ENCODE peak calls at places on chromosome 3, in five cellular contexts. E is GM23248, A is HCT116, Z is PC-3, P is GM12878. N is an unnamed sample.

GRCh38 chr3:36372534-36372935 is 7.8 kb upstream of the STAC start:
- DNase-seq in E (peak; percentile 53), Z (peak; percentile 59), P (no peak), A (no peak), N (no peak)

GRCh38 chr3:54733615-54734014 is 194.2 kb downstream of the LRTM1 start:
- DNase-seq in E (no peak), Z (no peak), A (no peak), P (no peak), N (no peak)

GRCh38 chr3:150911780-150912179 is 6.5 kb upstream of the MINDY4B start:
- DNase-seq in E (no peak), A (no peak), Z (no peak), P (no peak), N (no peak)

GRCh38 chr3:86951343-86951742 is 39.6 kb downstream of the VGLL3 start:
- DNase-seq in Z (peak; percentile 83), P (no peak), A (no peak), E (peak; percentile 89), N (no peak)

GRCh38 chr3:184334470-184335158 is 2.8 kb upstream of the FAM131A start:
- DNase-seq in Z (peak; percentile 95), P (no peak), A (no peak), E (peak; percentile 92), N (no peak)

GRCh38 chr3:24838533-24838932 is 343.9 kb upstream of the THRB start:
- DNase-seq in Z (no peak), A (no peak), P (no peak), E (no peak), N (no peak)

GRCh38 chr3:67650084-67650483 is 4.3 kb downstream of the SUCLG2 start:
- DNase-seq in A (no peak), Z (no peak), E (no peak), P (no peak), N (no peak)

GRCh38 chr3:168517514-168518071 is 421.9 kb upstream of the GOLIM4 start:
- DNase-seq in A (no peak), Z (peak; percentile 7), P (peak; percentile 41), E (no peak), N (no peak)

GRCh38 chr3:188720636-188721035 is 451.1 kb upstream of the TPRG1 start:
- DNase-seq in A (no peak), E (peak; percentile 79), Z (peak; percentile 43), P (no peak), N (no peak)

GRCh38 chr3:82475306-82475705 is 713.9 kb upstream of the GBE1 start:
- DNase-seq in A (no peak), P (no peak), E (no peak), Z (peak; percentile 82), N (no peak)

GRCh38 chr3:71916747-71917369 is 131.9 kb upstream of the PROK2 start:
- DNase-seq in A (no peak), E (peak; percentile 82), P (no peak), Z (no peak), N (no peak)

GRCh38 chr3:124386006-124386405 is 344.2 kb upstream of the UMPS start:
- DNase-seq in A (no peak), P (no peak), E (no peak), Z (no peak), N (peak; percentile 76)

GRCh38 chr3:177731644-177732268 is 534.5 kb upstream of the TBL1XR1 start:
- DNase-seq in Z (peak; percentile 74), P (no peak), A (no peak), E (peak; percentile 66), N (no peak)

GRCh38 chr3:183244219-183244618 is 8.8 kb upstream of the B3GNT5 start:
- DNase-seq in P (no peak), E (no peak), A (no peak), Z (peak; percentile 91), N (no peak)

GRCh38 chr3:143480306-143480852 is 360.8 kb downstream of the CHST2 start:
- DNase-seq in P (no peak), A (no peak), Z (no peak), E (peak; percentile 45), N (peak; percentile 15)

GRCh38 chr3:190614466-190615384 is 100.8 kb downstream of the IL1RAP start:
- DNase-seq in Z (no peak), P (no peak), E (no peak), A (no peak), N (no peak)

GRCh38 chr3:48429416-48430358 is at the start of gene PLXNB1:
- DNase-seq in A (no peak), E (peak; percentile 55), P (no peak), Z (peak; percentile 63), N (peak; percentile 42)

GRCh38 chr3:71087109-71088018 is 496.2 kb downstream of the FOXP1 start:
- DNase-seq in A (no peak), E (no peak), P (peak; percentile 80), Z (peak; percentile 95), N (no peak)

GRCh38 chr3:107211608-107212007 is 165.6 kb upstream of the CCDC54 start:
- DNase-seq in E (no peak), A (no peak), P (no peak), Z (no peak), N (no peak)

GRCh38 chr3:197155039-197155438 is 125.4 kb upstream of the MELTF start:
- DNase-seq in E (peak; percentile 5), A (no peak), Z (no peak), P (no peak), N (peak; percentile 19)

GRCh38 chr3:62940763-62941632 is 65.8 kb upstream of the CADPS start:
- DNase-seq in A (no peak), E (peak; percentile 82), Z (no peak), P (no peak), N (peak; percentile 16)

GRCh38 chr3:191087391-191087790 is 111.7 kb upstream of the OSTN start:
- DNase-seq in P (no peak), E (peak; percentile 86), A (no peak), Z (peak; percentile 63), N (no peak)

GRCh38 chr3:57464011-57464410 is 80.1 kb downstream of the DNAH12 start:
- DNase-seq in P (no peak), E (no peak), Z (no peak), A (no peak), N (no peak)

GRCh38 chr3:28935141-28935540 is 345.7 kb upstream of the RBMS3 start:
- DNase-seq in A (no peak), Z (no peak), P (no peak), E (no peak), N (no peak)

GRCh38 chr3:194879126-194879887 is 193.6 kb downstream of the FAM43A start:
- DNase-seq in P (no peak), A (no peak), Z (no peak), E (no peak), N (no peak)

GRCh38 chr3:195085356-195086130 is 185.4 kb downstream of the XXYLT1 start:
- DNase-seq in P (no peak), A (no peak), E (no peak), Z (no peak), N (no peak)

GRCh38 chr3:10160346-10160745 is 4.4 kb upstream of the IRAK2 start:
- DNase-seq in E (peak; percentile 75), Z (no peak), P (no peak), A (no peak), N (peak; percentile 76)

DNA sequence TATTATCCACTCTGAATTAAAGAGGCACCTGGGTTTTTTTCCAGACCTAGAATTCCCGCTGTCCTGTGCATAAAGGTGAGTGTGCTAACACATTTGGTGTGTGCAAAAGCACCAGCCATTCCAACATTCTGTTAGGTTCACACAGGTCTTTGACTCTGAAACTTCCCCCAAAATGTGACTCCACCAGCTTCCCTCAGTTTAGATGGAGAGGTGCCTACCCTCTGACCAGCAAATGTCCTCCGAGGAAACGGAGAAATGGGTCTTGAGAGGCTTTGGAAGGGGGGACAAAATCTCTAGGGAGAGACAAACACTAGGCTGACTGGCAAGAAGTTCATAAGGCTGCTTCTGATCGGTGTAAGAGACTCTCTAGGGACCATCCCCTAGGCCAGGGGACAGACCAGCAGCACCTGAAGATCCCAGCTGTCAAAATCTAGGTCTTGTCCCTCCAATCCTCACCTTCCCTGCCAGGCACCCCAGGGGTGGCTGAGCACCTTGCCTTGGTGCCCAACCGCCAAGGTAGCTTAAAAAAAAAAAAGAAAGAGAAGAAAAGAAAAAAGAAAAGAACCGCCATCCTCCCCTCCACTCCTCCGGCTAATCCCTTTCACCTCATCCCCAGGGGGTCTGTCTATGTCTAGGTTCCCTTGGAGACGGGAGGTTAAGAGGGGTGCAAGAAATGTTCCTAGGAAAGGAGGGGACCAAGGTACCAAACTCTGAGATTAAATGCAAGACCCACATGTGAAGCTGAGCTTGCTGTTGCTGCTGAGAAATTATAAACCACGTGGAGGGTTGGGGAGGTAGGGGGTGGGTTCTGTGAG is 2.0 kb upstream of the MECOM start:
- DNase-seq in Z (no peak), P (no peak), A (no peak), E (no peak), N (no peak)
- TF ChIP-seq EZH2 in Z (no peak), P (no peak), A (no peak), E (no peak), N (no peak)

DNA sequence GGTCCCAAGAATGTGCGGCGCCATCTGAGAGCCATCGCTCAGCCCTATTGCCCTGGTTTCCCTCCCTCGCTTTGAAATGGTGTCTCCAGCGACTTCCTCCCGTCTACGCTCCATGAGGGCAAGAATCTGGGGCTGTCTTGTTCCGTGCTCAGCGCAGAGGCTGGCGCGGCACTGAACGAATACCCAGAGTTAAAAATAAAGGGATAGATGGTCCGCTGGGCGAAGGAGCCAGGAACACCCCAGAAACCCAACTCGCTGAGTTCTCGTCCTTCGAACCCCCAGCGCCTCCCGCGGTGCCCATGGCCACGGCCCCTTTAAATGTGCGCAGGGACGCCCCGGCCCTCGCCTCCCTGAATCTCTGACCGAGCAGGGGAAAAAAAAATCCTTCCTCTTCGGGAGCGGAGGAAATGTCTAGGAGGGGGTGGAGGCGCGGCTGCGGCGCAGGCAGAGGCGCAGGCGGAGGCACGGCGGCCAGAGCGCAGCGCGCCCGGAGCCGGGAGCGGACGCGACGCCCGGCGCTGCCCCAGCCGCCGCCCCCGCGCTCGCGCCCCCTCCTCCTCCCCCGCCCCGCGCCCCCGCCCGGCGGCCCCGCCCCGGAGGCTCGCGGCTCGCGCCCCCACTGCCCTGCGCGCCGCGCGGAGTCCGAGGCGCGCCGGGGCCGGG is 8.6 kb upstream of the FGD5 start:
- DNase-seq in Z (no peak), P (no peak), E (peak; percentile 20), A (no peak), N (no peak)
- TF ChIP-seq EZH2 in Z (no peak), P (no peak), E (no peak), A (no peak), N (peak; percentile 73)

GRCh38 chr3:108736821-108737220 is 20.4 kb downstream of the RETNLB start:
- DNase-seq in E (no peak), A (no peak), P (no peak), Z (peak; percentile 63), N (no peak)
- TF ChIP-seq EZH2 in E (no peak), A (no peak), P (no peak), Z (no peak), N (no peak)

DNA sequence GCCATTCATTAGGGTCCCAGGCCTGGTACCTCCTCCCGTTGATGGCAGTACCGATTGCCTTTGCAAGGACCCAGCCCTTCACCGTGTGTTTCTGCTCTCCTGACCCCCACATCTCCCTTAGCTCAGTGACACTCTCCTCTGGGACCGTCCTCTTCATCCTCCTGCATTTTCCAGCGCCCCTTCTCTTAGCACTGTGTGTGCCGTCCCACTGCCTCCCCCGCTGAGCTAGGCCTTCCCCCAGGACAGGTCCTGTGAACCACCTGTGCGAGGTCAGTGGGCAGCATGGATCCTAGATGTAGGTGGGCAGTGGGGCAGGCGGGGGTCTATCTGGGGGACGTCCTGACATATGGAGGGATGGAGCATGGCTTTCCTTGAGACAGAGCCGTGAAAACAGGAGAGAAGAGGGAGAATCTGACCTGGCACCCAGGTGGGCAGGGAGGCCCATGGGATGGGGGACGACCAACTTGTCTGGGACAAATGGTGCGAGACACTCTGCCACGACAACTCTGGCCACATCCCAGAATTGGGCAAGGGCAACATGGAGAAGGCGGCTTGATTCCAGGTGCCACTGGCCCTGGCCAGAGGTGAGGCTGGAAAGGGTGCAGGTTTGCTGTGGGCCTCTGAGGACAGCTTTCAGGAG is 87.7 kb upstream of the ALDH1L1 start:
- DNase-seq in Z (no peak), A (no peak), E (no peak), P (no peak), N (no peak)
- TF ChIP-seq EZH2 in Z (no peak), A (no peak), E (no peak), P (no peak), N (no peak)

GRCh38 chr3:12288466-12289129 is at the start of gene PPARG:
- DNase-seq in A (peak; percentile 73), P (no peak), Z (peak; percentile 94), E (peak; percentile 45), N (no peak)
- TF ChIP-seq EZH2 in A (no peak), P (no peak), Z (no peak), E (peak; percentile 12), N (no peak)

N was measured in A673.